ENCODE peak calls at places on chromosomes 1 and 21, in seven cellular contexts. Z, G, W, P, U, F and Y are unnamed samples.

GRCh38 chr1:231584117-231584516 is 42.5 kb upstream of the DISC1 start:
- DNase-seq in G (no peak), W (no peak), Z (peak; percentile 62), P (no peak), F (no peak), U (peak; percentile 84), Y (no peak)

GRCh38 chr1:75707191-75707590 is 17.3 kb upstream of the ACADM start:
- DNase-seq in W (no peak), Z (no peak), F (peak; percentile 14), P (no peak), G (no peak), U (no peak), Y (no peak)

GRCh38 chr1:234517087-234517802 is 38.3 kb upstream of the TARBP1 start:
- DNase-seq in W (peak; percentile 7), G (no peak), P (no peak), U (no peak), Z (no peak), F (no peak), Y (no peak)

GRCh38 chr1:24487455-24487854 is 15.2 kb upstream of the RCAN3 start:
- DNase-seq in Z (no peak), W (no peak), G (no peak), U (no peak), F (no peak), P (no peak), Y (no peak)

GRCh38 chr1:2330511-2331199 is 60.7 kb downstream of the MORN1 start:
- DNase-seq in U (peak; percentile 86), Z (peak; percentile 83), P (peak; percentile 93), F (peak; percentile 44), G (no peak), W (peak; percentile 88), Y (no peak)

GRCh38 chr1:43973981-43974442 is 748 bp upstream of the ATP6V0B start:
- DNase-seq in F (no peak), G (peak; percentile 27), U (no peak), P (no peak), Z (no peak), W (no peak), Y (no peak)

GRCh38 chr1:54400321-54400720 is 5.9 kb downstream of the SSBP3 start:
- DNase-seq in W (no peak), F (no peak), G (no peak), P (no peak), U (no peak), Z (no peak), Y (no peak)

GRCh38 chr21:35559128-35559831 is 501.0 kb downstream of the SETD4 start:
- DNase-seq in W (no peak), Z (peak; percentile 76), U (peak; percentile 92), P (peak; percentile 89), F (no peak), G (no peak), Y (no peak)

GRCh38 chr1:10213186-10213585 is 2.8 kb downstream of the KIF1B start:
- DNase-seq in P (no peak), G (no peak), U (no peak), Z (peak; percentile 21), F (no peak), W (no peak), Y (no peak)

GRCh38 chr1:25057188-25057587 is 127.1 kb upstream of the RUNX3 start:
- DNase-seq in Z (no peak), F (no peak), P (no peak), G (no peak), W (no peak), U (no peak), Y (no peak)

GRCh38 chr1:218408135-218408534 is 63.0 kb downstream of the TGFB2 start:
- DNase-seq in U (no peak), W (no peak), P (no peak), Z (no peak), F (no peak), G (no peak), Y (no peak)

GRCh38 chr1:200486634-200487033 is 76.8 kb upstream of the ZNF281 start:
- DNase-seq in F (no peak), W (no peak), P (no peak), G (no peak), Z (no peak), U (no peak), Y (no peak)

GRCh38 chr1:82632164-82632563 is 831.4 kb downstream of the ADGRL2 start:
- DNase-seq in G (no peak), F (no peak), Z (no peak), U (no peak), P (no peak), W (no peak), Y (no peak)

GRCh38 chr1:59569198-59569597 is 245.6 kb upstream of the HOOK1 start:
- DNase-seq in P (no peak), U (no peak), F (no peak), G (no peak), W (no peak), Z (peak; percentile 28), Y (no peak)

GRCh38 chr1:4130096-4130495 is 230.0 kb upstream of the C1orf174 start:
- DNase-seq in W (peak; percentile 49), Z (no peak), G (no peak), P (no peak), F (no peak), U (no peak), Y (no peak)

GRCh38 chr1:64139877-64140276 is 63.5 kb upstream of the UBE2U start:
- DNase-seq in F (no peak), Z (no peak), P (no peak), U (no peak), W (no peak), G (no peak), Y (no peak)

GRCh38 chr1:232463226-232463625 is 166.7 kb downstream of the SIPA1L2 start:
- DNase-seq in Z (peak; percentile 72), G (no peak), W (no peak), F (no peak), P (no peak), U (peak; percentile 35), Y (no peak)

GRCh38 chr1:12127206-12127810 is 39.5 kb upstream of the TNFRSF1B start:
- DNase-seq in U (no peak), F (no peak), G (no peak), W (no peak), Z (no peak), P (no peak), Y (no peak)

GRCh38 chr1:92404661-92405060 is 82.1 kb downstream of the GFI1 start:
- DNase-seq in G (no peak), U (peak; percentile 9), P (no peak), Z (peak; percentile 4), W (no peak), F (peak; percentile 2), Y (no peak)

GRCh38 chr1:34518146-34518545 is 236.7 kb upstream of the GJB5 start:
- DNase-seq in Z (no peak), F (no peak), P (no peak), W (no peak), U (no peak), G (no peak), Y (no peak)

GRCh38 chr1:209565759-209566678 is 17.5 kb upstream of the CAMK1G start:
- DNase-seq in P (peak; percentile 46), G (peak; percentile 65), U (peak; percentile 87), Z (peak; percentile 95), W (peak; percentile 83), F (peak; percentile 65), Y (peak; percentile 68)

GRCh38 chr1:66367369-66367768 is 166.6 kb upstream of the SGIP1 start:
- DNase-seq in P (no peak), G (no peak), U (no peak), W (no peak), F (no peak), Z (no peak), Y (no peak)

GRCh38 chr1:30660241-30660640 is 63.1 kb downstream of the MATN1 start:
- DNase-seq in F (no peak), U (no peak), P (no peak), W (peak; percentile 18), G (no peak), Z (no peak), Y (no peak)

GRCh38 chr1:247415423-247416361 is at the start of gene NLRP3:
- DNase-seq in F (peak; percentile 44), W (peak; percentile 68), P (peak; percentile 21), U (peak; percentile 27), Z (no peak), G (peak; percentile 79), Y (peak; percentile 51)

GRCh38 chr1:52598729-52599128 is 3.4 kb upstream of the GPX7 start:
- DNase-seq in P (no peak), U (no peak), F (no peak), G (no peak), Z (no peak), W (no peak), Y (no peak)
- H3K4me3 ChIP-seq in P (no peak overlapping the region), U (no peak overlapping the region), F (no peak overlapping the region), G (no peak overlapping the region), Z (no peak overlapping the region), W (no peak overlapping the region), Y (no peak overlapping the region)

DNA sequence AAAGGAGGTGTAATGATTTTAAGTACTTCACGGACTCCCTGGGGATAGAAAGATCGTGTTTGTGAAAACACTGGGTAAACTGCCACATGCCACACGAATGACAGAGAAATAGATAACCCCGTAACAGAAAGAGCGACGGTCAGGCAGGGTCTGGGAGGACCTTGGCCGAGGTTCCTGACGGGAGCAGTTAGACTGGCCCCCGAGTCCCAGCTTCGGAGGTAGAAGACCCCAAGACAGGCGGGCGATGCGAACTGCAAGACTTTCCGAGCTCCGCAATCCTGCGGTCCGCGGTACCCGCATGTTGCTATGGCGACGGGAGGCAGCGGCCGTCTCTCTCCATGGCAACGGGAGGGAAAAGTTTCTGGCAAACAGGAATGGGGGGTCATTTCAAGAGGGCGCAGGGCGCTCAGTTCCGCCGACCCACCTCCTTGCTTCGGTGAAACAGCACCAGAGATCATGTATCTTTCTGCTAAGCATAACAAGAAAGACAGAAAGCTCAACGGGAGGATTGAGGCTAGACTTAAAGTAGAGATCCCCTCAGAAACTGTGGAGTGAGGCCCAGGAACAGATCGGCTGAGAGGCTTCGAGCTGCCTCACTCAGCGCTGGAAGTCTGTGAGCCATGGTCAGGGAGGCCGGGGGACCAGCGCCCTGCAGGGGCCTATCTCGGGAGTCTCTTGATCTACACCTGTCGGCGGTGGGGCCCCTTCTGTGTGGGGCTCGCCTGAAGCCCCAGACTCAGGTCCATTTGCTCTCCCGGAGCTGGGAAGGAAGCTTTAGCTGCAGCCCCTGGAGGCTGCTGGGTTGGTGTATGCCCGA is 685 bp upstream of the SYT6 start:
- DNase-seq in W (no peak), P (no peak), F (no peak), G (no peak), Z (peak; percentile 42), U (peak; percentile 13), Y (no peak)
- H3K4me3 ChIP-seq in W (no peak overlapping the region), P (no peak overlapping the region), F (no peak overlapping the region), G (no peak overlapping the region), Z (no peak overlapping the region), U (no peak overlapping the region), Y (no peak overlapping the region)

DNA sequence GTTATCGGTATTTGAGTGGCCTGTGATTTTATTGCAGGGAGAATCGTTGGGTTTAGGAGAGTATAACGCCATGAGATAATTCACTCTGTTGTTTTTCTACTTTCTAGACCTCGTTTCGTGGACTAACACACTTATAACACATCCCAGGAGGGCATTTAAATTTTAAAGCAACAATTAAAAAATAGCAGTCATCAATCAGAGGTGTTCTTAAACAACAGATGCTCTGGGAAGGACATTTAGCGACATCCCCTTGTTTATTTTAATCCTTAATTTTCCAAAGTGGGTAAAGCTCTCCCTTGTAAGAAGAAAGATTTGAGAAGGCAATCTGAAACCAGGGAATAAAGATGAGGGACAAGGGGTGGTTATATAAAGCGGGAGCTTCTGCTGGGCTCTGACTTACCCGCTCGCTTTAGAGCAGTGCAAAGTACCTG is 4.9 kb downstream of the PBX1 start:
- DNase-seq in U (peak; percentile 53), W (no peak), G (no peak), F (no peak), Z (no peak), P (no peak), Y (no peak)
- H3K4me3 ChIP-seq in U (peak overlapping the region; percentile 81), W (peak overlapping the region; percentile 90), G (peak overlapping the region; percentile 68), F (no peak overlapping the region), Z (peak overlapping the region; percentile 99), P (no peak overlapping the region), Y (no peak overlapping the region)

GRCh38 chr1:163069655-163070277 is 605 bp downstream of the RGS4 start:
- DNase-seq in W (no peak), Z (peak; percentile 41), G (no peak), P (no peak), U (peak; percentile 33), F (no peak), Y (no peak)
- H3K4me3 ChIP-seq in W (peak overlapping the region; percentile 11), Z (peak overlapping the region; percentile 81), G (peak overlapping the region; percentile 16), P (peak overlapping the region; percentile 18), U (peak overlapping the region; percentile 70), F (no peak overlapping the region), Y (no peak overlapping the region)